ENCODE peak calls at places on chromosome 11, in ten cellular contexts. One of them, this sample, is unnamed.

GRCh38 chr11:82930734-82931133 is 29.2 kb downstream of the DDIAS start:
- DNase-seq in dermis microvascular lymphatic vessel endothelial cell: no peak
- DNase-seq in M059J: no peak
- DNase-seq in IMR-90: no peak
- DNase-seq in brain pericyte: no peak
- DNase-seq in A172: no peak
- DNase-seq in fibroblast of the conjunctiva: no peak
- DNase-seq in COR-L47: no peak
- DNase-seq in activated T-cell treated with anti-CD3 and anti-CD28 coated beads for 1 hour: no peak
- DNase-seq in activated effector memory CD4-positive, alpha-beta T cell treated with Interleukin-2 at 50 U/mL for 16 hours: no peak
- DNase-seq in this sample: no peak

GRCh38 chr11:35798423-35798822 is 135.8 kb downstream of the TRIM44 start:
- DNase-seq in IMR-90: peak
- DNase-seq in activated T-cell treated with anti-CD3 and anti-CD28 coated beads for 1 hour: no peak
- DNase-seq in brain pericyte: no peak
- DNase-seq in fibroblast of the conjunctiva: no peak
- DNase-seq in A172: peak
- DNase-seq in M059J: peak
- DNase-seq in COR-L47: no peak
- DNase-seq in activated effector memory CD4-positive, alpha-beta T cell treated with Interleukin-2 at 50 U/mL for 16 hours: no peak
- DNase-seq in dermis microvascular lymphatic vessel endothelial cell: peak
- DNase-seq in this sample: peak

GRCh38 chr11:63670738-63671321 is 346 bp downstream of the ATL3 start:
- DNase-seq in IMR-90: no peak
- DNase-seq in A172: no peak
- DNase-seq in activated T-cell treated with anti-CD3 and anti-CD28 coated beads for 1 hour: peak
- DNase-seq in brain pericyte: no peak
- DNase-seq in M059J: peak
- DNase-seq in fibroblast of the conjunctiva: no peak
- DNase-seq in dermis microvascular lymphatic vessel endothelial cell: peak
- DNase-seq in activated effector memory CD4-positive, alpha-beta T cell treated with Interleukin-2 at 50 U/mL for 16 hours: peak
- DNase-seq in COR-L47: peak
- DNase-seq in this sample: no peak

GRCh38 chr11:114070464-114071139 is 11.1 kb downstream of the ZBTB16 start:
- DNase-seq in M059J: no peak
- DNase-seq in COR-L47: no peak
- DNase-seq in IMR-90: no peak
- DNase-seq in A172: no peak
- DNase-seq in activated effector memory CD4-positive, alpha-beta T cell treated with Interleukin-2 at 50 U/mL for 16 hours: no peak
- DNase-seq in brain pericyte: no peak
- DNase-seq in fibroblast of the conjunctiva: no peak
- DNase-seq in activated T-cell treated with anti-CD3 and anti-CD28 coated beads for 1 hour: no peak
- DNase-seq in dermis microvascular lymphatic vessel endothelial cell: no peak
- DNase-seq in this sample: no peak

GRCh38 chr11:67082071-67082791 is 25.6 kb downstream of the RHOD start:
- DNase-seq in activated T-cell treated with anti-CD3 and anti-CD28 coated beads for 1 hour: no peak
- DNase-seq in activated effector memory CD4-positive, alpha-beta T cell treated with Interleukin-2 at 50 U/mL for 16 hours: no peak
- DNase-seq in M059J: no peak
- DNase-seq in COR-L47: no peak
- DNase-seq in fibroblast of the conjunctiva: no peak
- DNase-seq in brain pericyte: no peak
- DNase-seq in dermis microvascular lymphatic vessel endothelial cell: peak
- DNase-seq in A172: no peak
- DNase-seq in IMR-90: no peak
- DNase-seq in this sample: no peak

GRCh38 chr11:27718346-27718852 is 18.1 kb upstream of the BDNF start:
- DNase-seq in activated T-cell treated with anti-CD3 and anti-CD28 coated beads for 1 hour: no peak
- DNase-seq in dermis microvascular lymphatic vessel endothelial cell: peak
- DNase-seq in brain pericyte: no peak
- DNase-seq in activated effector memory CD4-positive, alpha-beta T cell treated with Interleukin-2 at 50 U/mL for 16 hours: no peak
- DNase-seq in M059J: peak
- DNase-seq in fibroblast of the conjunctiva: peak
- DNase-seq in COR-L47: peak
- DNase-seq in IMR-90: peak
- DNase-seq in A172: peak
- DNase-seq in this sample: peak

GRCh38 chr11:96317576-96317975 is 25.4 kb downstream of the MAML2 start:
- DNase-seq in fibroblast of the conjunctiva: no peak
- DNase-seq in M059J: no peak
- DNase-seq in activated effector memory CD4-positive, alpha-beta T cell treated with Interleukin-2 at 50 U/mL for 16 hours: no peak
- DNase-seq in IMR-90: no peak
- DNase-seq in COR-L47: no peak
- DNase-seq in dermis microvascular lymphatic vessel endothelial cell: no peak
- DNase-seq in activated T-cell treated with anti-CD3 and anti-CD28 coated beads for 1 hour: no peak
- DNase-seq in A172: no peak
- DNase-seq in brain pericyte: no peak
- DNase-seq in this sample: no peak

GRCh38 chr11:44870142-44870541 is 80.5 kb downstream of the TP53I11 start:
- DNase-seq in activated effector memory CD4-positive, alpha-beta T cell treated with Interleukin-2 at 50 U/mL for 16 hours: no peak
- DNase-seq in activated T-cell treated with anti-CD3 and anti-CD28 coated beads for 1 hour: no peak
- DNase-seq in COR-L47: no peak
- DNase-seq in dermis microvascular lymphatic vessel endothelial cell: no peak
- DNase-seq in IMR-90: no peak
- DNase-seq in brain pericyte: no peak
- DNase-seq in fibroblast of the conjunctiva: no peak
- DNase-seq in M059J: no peak
- DNase-seq in A172: no peak
- DNase-seq in this sample: no peak

GRCh38 chr11:68928481-68928880 is 24.8 kb downstream of the IGHMBP2 start:
- DNase-seq in A172: no peak
- DNase-seq in M059J: no peak
- DNase-seq in IMR-90: no peak
- DNase-seq in COR-L47: no peak
- DNase-seq in dermis microvascular lymphatic vessel endothelial cell: no peak
- DNase-seq in activated effector memory CD4-positive, alpha-beta T cell treated with Interleukin-2 at 50 U/mL for 16 hours: no peak
- DNase-seq in activated T-cell treated with anti-CD3 and anti-CD28 coated beads for 1 hour: no peak
- DNase-seq in brain pericyte: no peak
- DNase-seq in fibroblast of the conjunctiva: no peak
- DNase-seq in this sample: peak

GRCh38 chr11:70192666-70193410 is 10.3 kb upstream of the FADD start:
- DNase-seq in IMR-90: no peak
- DNase-seq in dermis microvascular lymphatic vessel endothelial cell: no peak
- DNase-seq in M059J: no peak
- DNase-seq in activated T-cell treated with anti-CD3 and anti-CD28 coated beads for 1 hour: no peak
- DNase-seq in COR-L47: no peak
- DNase-seq in A172: no peak
- DNase-seq in brain pericyte: no peak
- DNase-seq in activated effector memory CD4-positive, alpha-beta T cell treated with Interleukin-2 at 50 U/mL for 16 hours: no peak
- DNase-seq in fibroblast of the conjunctiva: no peak
- DNase-seq in this sample: no peak

GRCh38 chr11:65444314-65445051 is 21.9 kb downstream of the NEAT1 start:
- DNase-seq in IMR-90: peak
- DNase-seq in COR-L47: no peak
- DNase-seq in fibroblast of the conjunctiva: no peak
- DNase-seq in activated T-cell treated with anti-CD3 and anti-CD28 coated beads for 1 hour: no peak
- DNase-seq in activated effector memory CD4-positive, alpha-beta T cell treated with Interleukin-2 at 50 U/mL for 16 hours: no peak
- DNase-seq in brain pericyte: no peak
- DNase-seq in A172: peak
- DNase-seq in dermis microvascular lymphatic vessel endothelial cell: peak
- DNase-seq in M059J: peak
- DNase-seq in this sample: peak

GRCh38 chr11:2729841-2730240 is 30.0 kb upstream of the KCNQ1OT1 start:
- DNase-seq in activated T-cell treated with anti-CD3 and anti-CD28 coated beads for 1 hour: no peak
- DNase-seq in COR-L47: no peak
- DNase-seq in M059J: no peak
- DNase-seq in brain pericyte: no peak
- DNase-seq in IMR-90: no peak
- DNase-seq in dermis microvascular lymphatic vessel endothelial cell: no peak
- DNase-seq in fibroblast of the conjunctiva: no peak
- DNase-seq in activated effector memory CD4-positive, alpha-beta T cell treated with Interleukin-2 at 50 U/mL for 16 hours: no peak
- DNase-seq in A172: no peak
- DNase-seq in this sample: no peak

GRCh38 chr11:118552341-118552740 is 13.4 kb downstream of the IFT46 start:
- DNase-seq in dermis microvascular lymphatic vessel endothelial cell: no peak
- DNase-seq in IMR-90: no peak
- DNase-seq in COR-L47: no peak
- DNase-seq in M059J: no peak
- DNase-seq in fibroblast of the conjunctiva: no peak
- DNase-seq in A172: no peak
- DNase-seq in activated T-cell treated with anti-CD3 and anti-CD28 coated beads for 1 hour: no peak
- DNase-seq in brain pericyte: no peak
- DNase-seq in activated effector memory CD4-positive, alpha-beta T cell treated with Interleukin-2 at 50 U/mL for 16 hours: no peak
- DNase-seq in this sample: no peak

GRCh38 chr11:110297082-110297725 is 790 bp upstream of the RDX start:
- DNase-seq in COR-L47: no peak
- DNase-seq in dermis microvascular lymphatic vessel endothelial cell: peak
- DNase-seq in IMR-90: peak
- DNase-seq in A172: no peak
- DNase-seq in activated effector memory CD4-positive, alpha-beta T cell treated with Interleukin-2 at 50 U/mL for 16 hours: no peak
- DNase-seq in M059J: peak
- DNase-seq in fibroblast of the conjunctiva: no peak
- DNase-seq in activated T-cell treated with anti-CD3 and anti-CD28 coated beads for 1 hour: no peak
- DNase-seq in brain pericyte: no peak
- DNase-seq in this sample: peak

GRCh38 chr11:36373040-36374010 is 77.2 kb downstream of the PRR5L start:
- DNase-seq in COR-L47: no peak
- DNase-seq in A172: no peak
- DNase-seq in brain pericyte: no peak
- DNase-seq in IMR-90: no peak
- DNase-seq in fibroblast of the conjunctiva: no peak
- DNase-seq in activated T-cell treated with anti-CD3 and anti-CD28 coated beads for 1 hour: no peak
- DNase-seq in M059J: no peak
- DNase-seq in activated effector memory CD4-positive, alpha-beta T cell treated with Interleukin-2 at 50 U/mL for 16 hours: no peak
- DNase-seq in dermis microvascular lymphatic vessel endothelial cell: no peak
- DNase-seq in this sample: peak

GRCh38 chr11:10581481-10582019 is 13.1 kb upstream of the LYVE1 start:
- DNase-seq in activated T-cell treated with anti-CD3 and anti-CD28 coated beads for 1 hour: no peak
- DNase-seq in M059J: peak
- DNase-seq in A172: no peak
- DNase-seq in IMR-90: peak
- DNase-seq in COR-L47: no peak
- DNase-seq in dermis microvascular lymphatic vessel endothelial cell: peak
- DNase-seq in fibroblast of the conjunctiva: no peak
- DNase-seq in brain pericyte: no peak
- DNase-seq in activated effector memory CD4-positive, alpha-beta T cell treated with Interleukin-2 at 50 U/mL for 16 hours: no peak
- DNase-seq in this sample: peak

GRCh38 chr11:69234740-69235710 is 58.9 kb upstream of the MYEOV start:
- DNase-seq in COR-L47: no peak
- DNase-seq in activated T-cell treated with anti-CD3 and anti-CD28 coated beads for 1 hour: no peak
- DNase-seq in M059J: peak
- DNase-seq in brain pericyte: no peak
- DNase-seq in IMR-90: no peak
- DNase-seq in dermis microvascular lymphatic vessel endothelial cell: no peak
- DNase-seq in activated effector memory CD4-positive, alpha-beta T cell treated with Interleukin-2 at 50 U/mL for 16 hours: no peak
- DNase-seq in fibroblast of the conjunctiva: no peak
- DNase-seq in A172: no peak
- DNase-seq in this sample: no peak

GRCh38 chr11:63532799-63533475 is 3.7 kb upstream of the PLAAT4 start:
- DNase-seq in IMR-90: no peak
- DNase-seq in activated T-cell treated with anti-CD3 and anti-CD28 coated beads for 1 hour: no peak
- DNase-seq in M059J: peak
- DNase-seq in A172: no peak
- DNase-seq in COR-L47: no peak
- DNase-seq in activated effector memory CD4-positive, alpha-beta T cell treated with Interleukin-2 at 50 U/mL for 16 hours: no peak
- DNase-seq in brain pericyte: no peak
- DNase-seq in fibroblast of the conjunctiva: no peak
- DNase-seq in dermis microvascular lymphatic vessel endothelial cell: no peak
- DNase-seq in this sample: peak

GRCh38 chr11:81970886-81971285 is 762.8 kb downstream of the FAM181B start:
- DNase-seq in IMR-90: no peak
- DNase-seq in A172: no peak
- DNase-seq in dermis microvascular lymphatic vessel endothelial cell: no peak
- DNase-seq in COR-L47: no peak
- DNase-seq in activated T-cell treated with anti-CD3 and anti-CD28 coated beads for 1 hour: no peak
- DNase-seq in brain pericyte: no peak
- DNase-seq in activated effector memory CD4-positive, alpha-beta T cell treated with Interleukin-2 at 50 U/mL for 16 hours: no peak
- DNase-seq in M059J: no peak
- DNase-seq in fibroblast of the conjunctiva: no peak
- DNase-seq in this sample: no peak

GRCh38 chr11:36030707-36031365 is 87.0 kb downstream of the LDLRAD3 start:
- DNase-seq in A172: no peak
- DNase-seq in M059J: no peak
- DNase-seq in fibroblast of the conjunctiva: peak
- DNase-seq in activated effector memory CD4-positive, alpha-beta T cell treated with Interleukin-2 at 50 U/mL for 16 hours: no peak
- DNase-seq in dermis microvascular lymphatic vessel endothelial cell: no peak
- DNase-seq in brain pericyte: peak
- DNase-seq in activated T-cell treated with anti-CD3 and anti-CD28 coated beads for 1 hour: no peak
- DNase-seq in IMR-90: peak
- DNase-seq in COR-L47: no peak
- DNase-seq in this sample: peak

GRCh38 chr11:62553839-62554361 is 7.3 kb upstream of the AHNAK start:
- DNase-seq in IMR-90: peak
- DNase-seq in A172: peak
- DNase-seq in dermis microvascular lymphatic vessel endothelial cell: peak
- DNase-seq in fibroblast of the conjunctiva: peak
- DNase-seq in activated effector memory CD4-positive, alpha-beta T cell treated with Interleukin-2 at 50 U/mL for 16 hours: no peak
- DNase-seq in brain pericyte: no peak
- DNase-seq in M059J: peak
- DNase-seq in COR-L47: no peak
- DNase-seq in activated T-cell treated with anti-CD3 and anti-CD28 coated beads for 1 hour: no peak
- DNase-seq in this sample: peak

GRCh38 chr11:125071408-125071807 is 8.3 kb downstream of the SLC37A2 start:
- DNase-seq in dermis microvascular lymphatic vessel endothelial cell: no peak
- DNase-seq in M059J: peak
- DNase-seq in brain pericyte: no peak
- DNase-seq in activated effector memory CD4-positive, alpha-beta T cell treated with Interleukin-2 at 50 U/mL for 16 hours: no peak
- DNase-seq in fibroblast of the conjunctiva: no peak
- DNase-seq in IMR-90: no peak
- DNase-seq in COR-L47: no peak
- DNase-seq in A172: no peak
- DNase-seq in activated T-cell treated with anti-CD3 and anti-CD28 coated beads for 1 hour: no peak
- DNase-seq in this sample: no peak

GRCh38 chr11:65900125-65900898 is at the start of gene FOSL1:
- DNase-seq in dermis microvascular lymphatic vessel endothelial cell: peak
- DNase-seq in COR-L47: peak
- DNase-seq in activated T-cell treated with anti-CD3 and anti-CD28 coated beads for 1 hour: peak
- DNase-seq in fibroblast of the conjunctiva: peak
- DNase-seq in A172: peak
- DNase-seq in brain pericyte: peak
- DNase-seq in M059J: peak
- DNase-seq in IMR-90: peak
- DNase-seq in activated effector memory CD4-positive, alpha-beta T cell treated with Interleukin-2 at 50 U/mL for 16 hours: peak
- DNase-seq in this sample: peak

GRCh38 chr11:122202951-122203456 is 87.0 kb upstream of the BLID start:
- DNase-seq in M059J: peak
- DNase-seq in activated T-cell treated with anti-CD3 and anti-CD28 coated beads for 1 hour: no peak
- DNase-seq in fibroblast of the conjunctiva: peak
- DNase-seq in brain pericyte: no peak
- DNase-seq in dermis microvascular lymphatic vessel endothelial cell: peak
- DNase-seq in COR-L47: no peak
- DNase-seq in A172: no peak
- DNase-seq in IMR-90: peak
- DNase-seq in activated effector memory CD4-positive, alpha-beta T cell treated with Interleukin-2 at 50 U/mL for 16 hours: no peak
- DNase-seq in this sample: peak

GRCh38 chr11:64687204-64687603 is 35.8 kb downstream of the NRXN2 start:
- DNase-seq in IMR-90: no peak
- DNase-seq in COR-L47: no peak
- DNase-seq in brain pericyte: no peak
- DNase-seq in dermis microvascular lymphatic vessel endothelial cell: peak
- DNase-seq in M059J: no peak
- DNase-seq in fibroblast of the conjunctiva: no peak
- DNase-seq in activated effector memory CD4-positive, alpha-beta T cell treated with Interleukin-2 at 50 U/mL for 16 hours: no peak
- DNase-seq in activated T-cell treated with anti-CD3 and anti-CD28 coated beads for 1 hour: no peak
- DNase-seq in A172: no peak
- DNase-seq in this sample: no peak

GRCh38 chr11:27757953-27758352 is 57.7 kb upstream of the BDNF start:
- DNase-seq in A172: peak
- DNase-seq in brain pericyte: no peak
- DNase-seq in activated T-cell treated with anti-CD3 and anti-CD28 coated beads for 1 hour: no peak
- DNase-seq in COR-L47: no peak
- DNase-seq in IMR-90: peak
- DNase-seq in activated effector memory CD4-positive, alpha-beta T cell treated with Interleukin-2 at 50 U/mL for 16 hours: no peak
- DNase-seq in M059J: peak
- DNase-seq in fibroblast of the conjunctiva: peak
- DNase-seq in dermis microvascular lymphatic vessel endothelial cell: peak
- DNase-seq in this sample: peak

GRCh38 chr11:96635655-96636054 is 245.8 kb downstream of the JRKL start:
- DNase-seq in COR-L47: no peak
- DNase-seq in dermis microvascular lymphatic vessel endothelial cell: no peak
- DNase-seq in IMR-90: no peak
- DNase-seq in fibroblast of the conjunctiva: no peak
- DNase-seq in activated T-cell treated with anti-CD3 and anti-CD28 coated beads for 1 hour: no peak
- DNase-seq in brain pericyte: no peak
- DNase-seq in A172: no peak
- DNase-seq in activated effector memory CD4-positive, alpha-beta T cell treated with Interleukin-2 at 50 U/mL for 16 hours: no peak
- DNase-seq in M059J: no peak
- DNase-seq in this sample: no peak

GRCh38 chr11:116930177-116930576 is 92.8 kb upstream of the APOA1 start:
- DNase-seq in fibroblast of the conjunctiva: no peak
- DNase-seq in IMR-90: peak
- DNase-seq in activated T-cell treated with anti-CD3 and anti-CD28 coated beads for 1 hour: peak
- DNase-seq in A172: no peak
- DNase-seq in COR-L47: no peak
- DNase-seq in brain pericyte: no peak
- DNase-seq in M059J: no peak
- DNase-seq in activated effector memory CD4-positive, alpha-beta T cell treated with Interleukin-2 at 50 U/mL for 16 hours: peak
- DNase-seq in dermis microvascular lymphatic vessel endothelial cell: no peak
- DNase-seq in this sample: peak